ENCODE peak calls at places on chromosomes 4 and X, in six cellular contexts. One of them, this sample, is unnamed.

GRCh38 chrX:46531442-46531841 is 13.8 kb downstream of the ZNF674 start:
- DNase-seq in GM04504: no peak
- DNase-seq in activated effector memory CD4-positive, alpha-beta T cell treated with anti-CD3 and anti-CD28 coated beads, Interleukin-2, amount 50 U/mL, for 16 hours: no peak
- DNase-seq in stimulated activated CD4-positive, alpha-beta T cell treated with anti-CD3 and anti-CD28 coated beads, Interleukin-2, amount 100 ng/mL, for 24 hours: no peak
- DNase-seq in activated CD4-positive, alpha-beta T cell treated with anti-CD3 and anti-CD28 coated beads, Interleukin-2, amount 10 ng/mL, durations not matched to agents 7 days and 5 days: no peak
- DNase-seq in left ventricle myocardium inferior: no peak
- DNase-seq in this sample: no peak

GRCh38 chrX:130772313-130773140 is 130.5 kb downstream of the ENOX2 start:
- DNase-seq in GM04504: peak
- DNase-seq in activated effector memory CD4-positive, alpha-beta T cell treated with anti-CD3 and anti-CD28 coated beads, Interleukin-2, amount 50 U/mL, for 16 hours: no peak
- DNase-seq in stimulated activated CD4-positive, alpha-beta T cell treated with anti-CD3 and anti-CD28 coated beads, Interleukin-2, amount 100 ng/mL, for 24 hours: no peak
- DNase-seq in activated CD4-positive, alpha-beta T cell treated with anti-CD3 and anti-CD28 coated beads, Interleukin-2, amount 10 ng/mL, durations not matched to agents 7 days and 5 days: no peak
- DNase-seq in left ventricle myocardium inferior: no peak
- DNase-seq in this sample: no peak

GRCh38 chrX:124594017-124594651 is 247.8 kb downstream of the SH2D1A start:
- DNase-seq in GM04504: no peak
- DNase-seq in activated effector memory CD4-positive, alpha-beta T cell treated with anti-CD3 and anti-CD28 coated beads, Interleukin-2, amount 50 U/mL, for 16 hours: no peak
- DNase-seq in stimulated activated CD4-positive, alpha-beta T cell treated with anti-CD3 and anti-CD28 coated beads, Interleukin-2, amount 100 ng/mL, for 24 hours: no peak
- DNase-seq in activated CD4-positive, alpha-beta T cell treated with anti-CD3 and anti-CD28 coated beads, Interleukin-2, amount 10 ng/mL, durations not matched to agents 7 days and 5 days: no peak
- DNase-seq in left ventricle myocardium inferior: no peak
- DNase-seq in this sample: no peak

GRCh38 chr4:4866833-4867744 is 7.6 kb downstream of the MSX1 start:
- DNase-seq in GM04504: no peak
- DNase-seq in activated effector memory CD4-positive, alpha-beta T cell treated with anti-CD3 and anti-CD28 coated beads, Interleukin-2, amount 50 U/mL, for 16 hours: no peak
- DNase-seq in stimulated activated CD4-positive, alpha-beta T cell treated with anti-CD3 and anti-CD28 coated beads, Interleukin-2, amount 100 ng/mL, for 24 hours: no peak
- DNase-seq in activated CD4-positive, alpha-beta T cell treated with anti-CD3 and anti-CD28 coated beads, Interleukin-2, amount 10 ng/mL, durations not matched to agents 7 days and 5 days: no peak
- DNase-seq in left ventricle myocardium inferior: no peak
- DNase-seq in this sample: peak

GRCh38 chrX:155417769-155418168 is 35.9 kb downstream of the F8A2 start:
- DNase-seq in GM04504: no peak
- DNase-seq in activated effector memory CD4-positive, alpha-beta T cell treated with anti-CD3 and anti-CD28 coated beads, Interleukin-2, amount 50 U/mL, for 16 hours: no peak
- DNase-seq in stimulated activated CD4-positive, alpha-beta T cell treated with anti-CD3 and anti-CD28 coated beads, Interleukin-2, amount 100 ng/mL, for 24 hours: no peak
- DNase-seq in activated CD4-positive, alpha-beta T cell treated with anti-CD3 and anti-CD28 coated beads, Interleukin-2, amount 10 ng/mL, durations not matched to agents 7 days and 5 days: no peak
- DNase-seq in left ventricle myocardium inferior: no peak
- DNase-seq in this sample: no peak

GRCh38 chr4:100208459-100208858 is 18.2 kb upstream of the DDIT4L start:
- DNase-seq in GM04504: no peak
- DNase-seq in activated effector memory CD4-positive, alpha-beta T cell treated with anti-CD3 and anti-CD28 coated beads, Interleukin-2, amount 50 U/mL, for 16 hours: no peak
- DNase-seq in stimulated activated CD4-positive, alpha-beta T cell treated with anti-CD3 and anti-CD28 coated beads, Interleukin-2, amount 100 ng/mL, for 24 hours: no peak
- DNase-seq in activated CD4-positive, alpha-beta T cell treated with anti-CD3 and anti-CD28 coated beads, Interleukin-2, amount 10 ng/mL, durations not matched to agents 7 days and 5 days: no peak
- DNase-seq in left ventricle myocardium inferior: no peak
- DNase-seq in this sample: no peak

GRCh38 chr4:188002751-188003150 is 7.2 kb downstream of the ZFP42 start:
- DNase-seq in GM04504: no peak
- DNase-seq in activated effector memory CD4-positive, alpha-beta T cell treated with anti-CD3 and anti-CD28 coated beads, Interleukin-2, amount 50 U/mL, for 16 hours: no peak
- DNase-seq in stimulated activated CD4-positive, alpha-beta T cell treated with anti-CD3 and anti-CD28 coated beads, Interleukin-2, amount 100 ng/mL, for 24 hours: no peak
- DNase-seq in activated CD4-positive, alpha-beta T cell treated with anti-CD3 and anti-CD28 coated beads, Interleukin-2, amount 10 ng/mL, durations not matched to agents 7 days and 5 days: no peak
- DNase-seq in left ventricle myocardium inferior: no peak
- DNase-seq in this sample: no peak

GRCh38 chrX:7347465-7347864 is 199.5 kb upstream of the PUDP start:
- DNase-seq in GM04504: no peak
- DNase-seq in activated effector memory CD4-positive, alpha-beta T cell treated with anti-CD3 and anti-CD28 coated beads, Interleukin-2, amount 50 U/mL, for 16 hours: no peak
- DNase-seq in stimulated activated CD4-positive, alpha-beta T cell treated with anti-CD3 and anti-CD28 coated beads, Interleukin-2, amount 100 ng/mL, for 24 hours: no peak
- DNase-seq in activated CD4-positive, alpha-beta T cell treated with anti-CD3 and anti-CD28 coated beads, Interleukin-2, amount 10 ng/mL, durations not matched to agents 7 days and 5 days: no peak
- DNase-seq in left ventricle myocardium inferior: no peak
- DNase-seq in this sample: no peak

GRCh38 chr4:145101091-145101490 is 3.0 kb downstream of the ABCE1 start:
- DNase-seq in GM04504: no peak
- DNase-seq in activated effector memory CD4-positive, alpha-beta T cell treated with anti-CD3 and anti-CD28 coated beads, Interleukin-2, amount 50 U/mL, for 16 hours: no peak
- DNase-seq in stimulated activated CD4-positive, alpha-beta T cell treated with anti-CD3 and anti-CD28 coated beads, Interleukin-2, amount 100 ng/mL, for 24 hours: no peak
- DNase-seq in activated CD4-positive, alpha-beta T cell treated with anti-CD3 and anti-CD28 coated beads, Interleukin-2, amount 10 ng/mL, durations not matched to agents 7 days and 5 days: no peak
- DNase-seq in left ventricle myocardium inferior: no peak
- DNase-seq in this sample: no peak

GRCh38 chr4:182897601-182898478 is 19.3 kb downstream of the DCTD start:
- DNase-seq in GM04504: no peak
- DNase-seq in activated effector memory CD4-positive, alpha-beta T cell treated with anti-CD3 and anti-CD28 coated beads, Interleukin-2, amount 50 U/mL, for 16 hours: no peak
- DNase-seq in stimulated activated CD4-positive, alpha-beta T cell treated with anti-CD3 and anti-CD28 coated beads, Interleukin-2, amount 100 ng/mL, for 24 hours: no peak
- DNase-seq in activated CD4-positive, alpha-beta T cell treated with anti-CD3 and anti-CD28 coated beads, Interleukin-2, amount 10 ng/mL, durations not matched to agents 7 days and 5 days: no peak
- DNase-seq in left ventricle myocardium inferior: no peak
- DNase-seq in this sample: no peak

GRCh38 chr4:87490664-87491369 is 38.4 kb downstream of the SPARCL1 start:
- DNase-seq in GM04504: no peak
- DNase-seq in activated effector memory CD4-positive, alpha-beta T cell treated with anti-CD3 and anti-CD28 coated beads, Interleukin-2, amount 50 U/mL, for 16 hours: no peak
- DNase-seq in stimulated activated CD4-positive, alpha-beta T cell treated with anti-CD3 and anti-CD28 coated beads, Interleukin-2, amount 100 ng/mL, for 24 hours: no peak
- DNase-seq in activated CD4-positive, alpha-beta T cell treated with anti-CD3 and anti-CD28 coated beads, Interleukin-2, amount 10 ng/mL, durations not matched to agents 7 days and 5 days: no peak
- DNase-seq in left ventricle myocardium inferior: no peak
- DNase-seq in this sample: no peak

GRCh38 chr4:1868293-1868692 is 2.9 kb upstream of the NSD2 start:
- DNase-seq in GM04504: no peak
- DNase-seq in activated effector memory CD4-positive, alpha-beta T cell treated with anti-CD3 and anti-CD28 coated beads, Interleukin-2, amount 50 U/mL, for 16 hours: no peak
- DNase-seq in stimulated activated CD4-positive, alpha-beta T cell treated with anti-CD3 and anti-CD28 coated beads, Interleukin-2, amount 100 ng/mL, for 24 hours: no peak
- DNase-seq in activated CD4-positive, alpha-beta T cell treated with anti-CD3 and anti-CD28 coated beads, Interleukin-2, amount 10 ng/mL, durations not matched to agents 7 days and 5 days: no peak
- DNase-seq in left ventricle myocardium inferior: no peak
- DNase-seq in this sample: no peak

GRCh38 chrX:8783100-8784098 is 17.8 kb downstream of the FAM9A start:
- DNase-seq in GM04504: no peak
- DNase-seq in activated effector memory CD4-positive, alpha-beta T cell treated with anti-CD3 and anti-CD28 coated beads, Interleukin-2, amount 50 U/mL, for 16 hours: peak
- DNase-seq in stimulated activated CD4-positive, alpha-beta T cell treated with anti-CD3 and anti-CD28 coated beads, Interleukin-2, amount 100 ng/mL, for 24 hours: peak
- DNase-seq in activated CD4-positive, alpha-beta T cell treated with anti-CD3 and anti-CD28 coated beads, Interleukin-2, amount 10 ng/mL, durations not matched to agents 7 days and 5 days: peak
- DNase-seq in left ventricle myocardium inferior: no peak
- DNase-seq in this sample: no peak

GRCh38 chr4:9841072-9841471 is 59.6 kb downstream of the DRD5 start:
- DNase-seq in GM04504: no peak
- DNase-seq in activated effector memory CD4-positive, alpha-beta T cell treated with anti-CD3 and anti-CD28 coated beads, Interleukin-2, amount 50 U/mL, for 16 hours: no peak
- DNase-seq in stimulated activated CD4-positive, alpha-beta T cell treated with anti-CD3 and anti-CD28 coated beads, Interleukin-2, amount 100 ng/mL, for 24 hours: no peak
- DNase-seq in activated CD4-positive, alpha-beta T cell treated with anti-CD3 and anti-CD28 coated beads, Interleukin-2, amount 10 ng/mL, durations not matched to agents 7 days and 5 days: no peak
- DNase-seq in left ventricle myocardium inferior: no peak
- DNase-seq in this sample: no peak

GRCh38 chrX:154084449-154085300 is 12.8 kb downstream of the MECP2 start:
- DNase-seq in GM04504: no peak
- DNase-seq in activated effector memory CD4-positive, alpha-beta T cell treated with anti-CD3 and anti-CD28 coated beads, Interleukin-2, amount 50 U/mL, for 16 hours: no peak
- DNase-seq in stimulated activated CD4-positive, alpha-beta T cell treated with anti-CD3 and anti-CD28 coated beads, Interleukin-2, amount 100 ng/mL, for 24 hours: no peak
- DNase-seq in activated CD4-positive, alpha-beta T cell treated with anti-CD3 and anti-CD28 coated beads, Interleukin-2, amount 10 ng/mL, durations not matched to agents 7 days and 5 days: no peak
- DNase-seq in left ventricle myocardium inferior: no peak
- DNase-seq in this sample: no peak

GRCh38 chr4:2685541-2685940 is 70.6 kb downstream of the TNIP2 start:
- DNase-seq in GM04504: no peak
- DNase-seq in activated effector memory CD4-positive, alpha-beta T cell treated with anti-CD3 and anti-CD28 coated beads, Interleukin-2, amount 50 U/mL, for 16 hours: no peak
- DNase-seq in stimulated activated CD4-positive, alpha-beta T cell treated with anti-CD3 and anti-CD28 coated beads, Interleukin-2, amount 100 ng/mL, for 24 hours: no peak
- DNase-seq in activated CD4-positive, alpha-beta T cell treated with anti-CD3 and anti-CD28 coated beads, Interleukin-2, amount 10 ng/mL, durations not matched to agents 7 days and 5 days: no peak
- DNase-seq in left ventricle myocardium inferior: no peak
- DNase-seq in this sample: no peak

GRCh38 chrX:48083212-48083611 is 11.8 kb upstream of the ZNF630 start:
- DNase-seq in GM04504: no peak
- DNase-seq in activated effector memory CD4-positive, alpha-beta T cell treated with anti-CD3 and anti-CD28 coated beads, Interleukin-2, amount 50 U/mL, for 16 hours: peak
- DNase-seq in stimulated activated CD4-positive, alpha-beta T cell treated with anti-CD3 and anti-CD28 coated beads, Interleukin-2, amount 100 ng/mL, for 24 hours: peak
- DNase-seq in activated CD4-positive, alpha-beta T cell treated with anti-CD3 and anti-CD28 coated beads, Interleukin-2, amount 10 ng/mL, durations not matched to agents 7 days and 5 days: peak
- DNase-seq in left ventricle myocardium inferior: peak
- DNase-seq in this sample: no peak

This sample was measured in psoas muscle.